ENCODE peak calls at places on chromosomes 11 and 22, in six cellular contexts. K is stimulated activated CD4-positive, alpha-beta T cell treated with anti-CD3 and anti-CD28 coated beads, Interleukin-1b, Interleukin-23, amount 100 ng/mL, for 24 hours; Y is fibroblast of gingiva; B is brain microvascular endothelial cell; I is GM12865; U is kidney. F is an unnamed sample.

GRCh38 chr11:105108247-105108646 is 31.3 kb downstream of the CARD18 start:
- DNase-seq in K (no peak), Y (no peak), B (no peak), I (no peak), U (no peak), F (no peak)

GRCh38 chr22:32005453-32005852 is 37.6 kb upstream of the SLC5A1 start:
- DNase-seq in K (no peak), Y (no peak), B (peak), I (no peak), U (no peak), F (no peak)

GRCh38 chr11:7576671-7577225 is 62.9 kb downstream of the PPFIBP2 start:
- DNase-seq in K (no peak), Y (peak), B (no peak), I (no peak), U (peak), F (no peak)

GRCh38 chr11:62680825-62681240 is 2.0 kb upstream of the UBXN1 start:
- DNase-seq in K (no peak), Y (peak), B (peak), I (peak), U (no peak), F (no peak)

GRCh38 chr11:65429724-65430405 is 7.3 kb downstream of the NEAT1 start:
- DNase-seq in K (no peak), Y (peak), B (peak), I (peak), U (peak), F (no peak)

GRCh38 chr11:117228091-117228490 is 3.8 kb downstream of the PCSK7 start:
- DNase-seq in K (no peak), Y (no peak), B (no peak), I (no peak), U (peak), F (no peak)

GRCh38 chr11:12950681-12951080 is 58.4 kb upstream of the RASSF10 start:
- DNase-seq in K (no peak), Y (no peak), B (no peak), I (no peak), U (no peak), F (no peak)

GRCh38 chr11:529740-530411 is 5.5 kb downstream of the HRAS start:
- DNase-seq in K (no peak), Y (no peak), B (no peak), I (no peak), U (no peak), F (no peak)

GRCh38 chr22:42173183-42173926 is 42.7 kb upstream of the CYP2D6 start:
- DNase-seq in K (no peak), Y (no peak), B (no peak), I (no peak), U (no peak), F (no peak)

GRCh38 chr11:746289-747175 is 732 bp upstream of the TALDO1 start:
- DNase-seq in K (no peak), Y (no peak), B (no peak), I (peak), U (no peak), F (no peak)

GRCh38 chr11:20000393-20001134 is 159.7 kb downstream of the DBX1 start:
- DNase-seq in K (no peak), Y (no peak), B (no peak), I (no peak), U (no peak), F (no peak)

GRCh38 chr11:126352163-126352562 is 3.3 kb upstream of the ST3GAL4 start:
- DNase-seq in K (no peak), Y (no peak), B (no peak), I (no peak), U (peak), F (no peak)

GRCh38 chr22:38467904-38468760 is at the start of gene KDELR3:
- DNase-seq in K (peak), Y (peak), B (peak), I (peak), U (peak), F (peak)

F was measured in mesothelial cell of epicardium.